ENCODE peak calls at places on chromosome 19, in nine cellular contexts. One of them, this sample, is unnamed.

GRCh38 chr19:22140356-22140755 is 56.4 kb downstream of the ZNF676 start:
- DNase-seq in GM23338: no peak
- DNase-seq in OCI-LY7: no peak
- DNase-seq in neural progenitor cell: no peak
- DNase-seq in MM.1S: no peak
- DNase-seq in SK-N-SH: no peak
- DNase-seq in hepatocyte: no peak
- DNase-seq in GM23248: no peak
- DNase-seq in HCT116: no peak
- DNase-seq in this sample: no peak

GRCh38 chr19:3471954-3472655 is 8.2 kb downstream of the SMIM24 start:
- DNase-seq in GM23338: no peak
- DNase-seq in OCI-LY7: peak
- DNase-seq in neural progenitor cell: peak
- DNase-seq in MM.1S: no peak
- DNase-seq in SK-N-SH: peak
- DNase-seq in hepatocyte: no peak
- DNase-seq in GM23248: no peak
- DNase-seq in HCT116: no peak
- DNase-seq in this sample: peak

GRCh38 chr19:40363128-40363527 is 14.6 kb downstream of the PLD3 start:
- DNase-seq in GM23338: no peak
- DNase-seq in OCI-LY7: no peak
- DNase-seq in neural progenitor cell: no peak
- DNase-seq in MM.1S: no peak
- DNase-seq in SK-N-SH: no peak
- DNase-seq in hepatocyte: no peak
- DNase-seq in GM23248: no peak
- DNase-seq in HCT116: no peak
- DNase-seq in this sample: no peak

GRCh38 chr19:17590780-17591688 is 35.6 kb downstream of the COLGALT1 start:
- DNase-seq in GM23338: no peak
- DNase-seq in OCI-LY7: no peak
- DNase-seq in neural progenitor cell: no peak
- DNase-seq in MM.1S: no peak
- DNase-seq in SK-N-SH: no peak
- DNase-seq in hepatocyte: no peak
- DNase-seq in GM23248: peak
- DNase-seq in HCT116: no peak
- DNase-seq in this sample: no peak

GRCh38 chr19:49441210-49441959 is at the start of gene SLC17A7:
- DNase-seq in GM23338: peak
- DNase-seq in OCI-LY7: peak
- DNase-seq in neural progenitor cell: peak
- DNase-seq in MM.1S: no peak
- DNase-seq in SK-N-SH: peak
- DNase-seq in hepatocyte: peak
- DNase-seq in GM23248: peak
- DNase-seq in HCT116: no peak
- DNase-seq in this sample: peak

GRCh38 chr19:1905863-1906375 is 720 bp downstream of the ADAT3 start:
- DNase-seq in GM23338: no peak
- DNase-seq in OCI-LY7: no peak
- DNase-seq in neural progenitor cell: no peak
- DNase-seq in MM.1S: no peak
- DNase-seq in SK-N-SH: no peak
- DNase-seq in hepatocyte: no peak
- DNase-seq in GM23248: no peak
- DNase-seq in HCT116: no peak
- DNase-seq in this sample: no peak

GRCh38 chr19:23698711-23699520 is 11.9 kb upstream of the ZNF675 start:
- DNase-seq in GM23338: peak
- DNase-seq in OCI-LY7: no peak
- DNase-seq in neural progenitor cell: no peak
- DNase-seq in MM.1S: peak
- DNase-seq in SK-N-SH: peak
- DNase-seq in hepatocyte: peak
- DNase-seq in GM23248: peak
- DNase-seq in HCT116: no peak
- DNase-seq in this sample: peak

GRCh38 chr19:40921005-40921897 is 39.2 kb upstream of the CYP2A7 start:
- DNase-seq in GM23338: no peak
- DNase-seq in OCI-LY7: no peak
- DNase-seq in neural progenitor cell: no peak
- DNase-seq in MM.1S: no peak
- DNase-seq in SK-N-SH: no peak
- DNase-seq in hepatocyte: peak
- DNase-seq in GM23248: peak
- DNase-seq in HCT116: peak
- DNase-seq in this sample: peak

GRCh38 chr19:54014920-54015560 is 23.6 kb downstream of the CACNG6 start:
- DNase-seq in GM23338: no peak
- DNase-seq in OCI-LY7: no peak
- DNase-seq in neural progenitor cell: no peak
- DNase-seq in MM.1S: no peak
- DNase-seq in SK-N-SH: no peak
- DNase-seq in hepatocyte: no peak
- DNase-seq in GM23248: no peak
- DNase-seq in HCT116: no peak
- DNase-seq in this sample: no peak

GRCh38 chr19:39166571-39167391 is 30.0 kb upstream of the NCCRP1 start:
- DNase-seq in GM23338: no peak
- DNase-seq in OCI-LY7: no peak
- DNase-seq in neural progenitor cell: peak
- DNase-seq in MM.1S: no peak
- DNase-seq in SK-N-SH: peak
- DNase-seq in hepatocyte: peak
- DNase-seq in GM23248: no peak
- DNase-seq in HCT116: no peak
- DNase-seq in this sample: peak

GRCh38 chr19:16207063-16207462 is 9.4 kb downstream of the AP1M1 start:
- DNase-seq in GM23338: no peak
- DNase-seq in OCI-LY7: no peak
- DNase-seq in neural progenitor cell: no peak
- DNase-seq in MM.1S: no peak
- DNase-seq in SK-N-SH: no peak
- DNase-seq in hepatocyte: no peak
- DNase-seq in GM23248: no peak
- DNase-seq in HCT116: no peak
- DNase-seq in this sample: no peak

GRCh38 chr19:14497347-14497921 is 1.5 kb upstream of the GIPC1 start:
- DNase-seq in GM23338: peak
- DNase-seq in OCI-LY7: no peak
- DNase-seq in neural progenitor cell: no peak
- DNase-seq in MM.1S: no peak
- DNase-seq in SK-N-SH: no peak
- DNase-seq in hepatocyte: no peak
- DNase-seq in GM23248: peak
- DNase-seq in HCT116: no peak
- DNase-seq in this sample: peak

GRCh38 chr19:53509845-53510244 is 28.1 kb upstream of the ZNF331 start:
- DNase-seq in GM23338: no peak
- DNase-seq in OCI-LY7: no peak
- DNase-seq in neural progenitor cell: no peak
- DNase-seq in MM.1S: no peak
- DNase-seq in SK-N-SH: no peak
- DNase-seq in hepatocyte: no peak
- DNase-seq in GM23248: no peak
- DNase-seq in HCT116: no peak
- DNase-seq in this sample: no peak

GRCh38 chr19:42129399-42130253 is 2.6 kb downstream of the POU2F2 start:
- DNase-seq in GM23338: no peak
- DNase-seq in OCI-LY7: peak
- DNase-seq in neural progenitor cell: no peak
- DNase-seq in MM.1S: peak
- DNase-seq in SK-N-SH: peak
- DNase-seq in hepatocyte: no peak
- DNase-seq in GM23248: peak
- DNase-seq in HCT116: no peak
- DNase-seq in this sample: no peak

DNA sequence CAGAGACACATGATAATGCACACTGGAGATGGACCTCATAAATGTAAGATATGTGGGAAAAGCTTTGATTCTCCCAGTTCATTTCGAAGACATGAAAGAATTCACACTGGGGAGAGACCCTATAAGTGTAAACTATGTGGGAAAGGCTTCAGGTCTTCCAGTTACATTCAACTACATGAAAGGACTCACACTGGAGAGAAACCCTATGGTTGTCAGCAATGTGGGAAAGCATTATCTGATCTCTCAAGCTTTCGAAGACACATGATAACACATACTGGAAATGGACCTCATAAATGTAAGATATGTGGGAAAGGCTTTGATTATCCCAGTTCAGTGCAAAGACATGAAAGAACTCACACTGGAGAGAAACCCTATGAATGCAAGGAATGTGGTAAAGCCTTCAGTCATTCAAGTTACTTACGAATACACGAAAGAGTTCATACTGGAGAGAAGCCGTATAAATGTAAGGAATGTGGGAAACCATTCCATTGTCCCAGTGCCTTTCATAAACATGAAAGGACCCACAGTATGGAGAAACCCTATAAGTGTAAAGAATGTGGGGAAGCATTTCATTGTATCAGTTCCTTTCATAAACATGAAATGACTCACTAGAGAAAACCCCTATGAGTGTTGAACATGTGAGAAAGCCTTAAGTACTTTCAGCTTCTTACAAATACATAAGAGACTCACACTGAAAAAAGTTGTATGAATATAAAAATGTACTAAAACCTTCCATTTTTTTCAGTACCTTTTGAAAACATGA is 14.7 kb downstream of the ZNF441 start:
- DNase-seq in GM23338: no peak
- DNase-seq in OCI-LY7: no peak
- DNase-seq in neural progenitor cell: no peak
- DNase-seq in MM.1S: no peak
- DNase-seq in SK-N-SH: no peak
- DNase-seq in hepatocyte: no peak
- DNase-seq in GM23248: peak
- DNase-seq in HCT116: no peak
- DNase-seq in this sample: no peak
- TF ChIP-seq EZH2phosphoT487 in GM23338: no peak
- TF ChIP-seq EZH2phosphoT487 in OCI-LY7: no peak
- TF ChIP-seq EZH2phosphoT487 in neural progenitor cell: no peak
- TF ChIP-seq EZH2phosphoT487 in MM.1S: no peak
- TF ChIP-seq EZH2phosphoT487 in SK-N-SH: no peak
- TF ChIP-seq EZH2phosphoT487 in hepatocyte: no peak
- TF ChIP-seq EZH2phosphoT487 in GM23248: no peak
- TF ChIP-seq EZH2phosphoT487 in HCT116: no peak
- TF ChIP-seq EZH2phosphoT487 in this sample: no peak

GRCh38 chr19:31252476-31252875 is 96.8 kb downstream of the TSHZ3 start:
- DNase-seq in GM23338: no peak
- DNase-seq in OCI-LY7: no peak
- DNase-seq in neural progenitor cell: no peak
- DNase-seq in MM.1S: no peak
- DNase-seq in SK-N-SH: no peak
- DNase-seq in hepatocyte: no peak
- DNase-seq in GM23248: no peak
- DNase-seq in HCT116: no peak
- DNase-seq in this sample: no peak

GRCh38 chr19:31255174-31255862 is 93.9 kb downstream of the TSHZ3 start:
- DNase-seq in GM23338: no peak
- DNase-seq in OCI-LY7: no peak
- DNase-seq in neural progenitor cell: no peak
- DNase-seq in MM.1S: no peak
- DNase-seq in SK-N-SH: no peak
- DNase-seq in hepatocyte: no peak
- DNase-seq in GM23248: no peak
- DNase-seq in HCT116: no peak
- DNase-seq in this sample: no peak

GRCh38 chr19:31255863-31256600 is 93.2 kb downstream of the TSHZ3 start:
- DNase-seq in GM23338: no peak
- DNase-seq in OCI-LY7: no peak
- DNase-seq in neural progenitor cell: no peak
- DNase-seq in MM.1S: no peak
- DNase-seq in SK-N-SH: no peak
- DNase-seq in hepatocyte: no peak
- DNase-seq in GM23248: no peak
- DNase-seq in HCT116: no peak
- DNase-seq in this sample: no peak

GRCh38 chr19:31254611-31255010 is 94.6 kb downstream of the TSHZ3 start:
- DNase-seq in GM23338: no peak
- DNase-seq in OCI-LY7: no peak
- DNase-seq in neural progenitor cell: no peak
- DNase-seq in MM.1S: no peak
- DNase-seq in SK-N-SH: no peak
- DNase-seq in hepatocyte: no peak
- DNase-seq in GM23248: no peak
- DNase-seq in HCT116: no peak
- DNase-seq in this sample: no peak

GRCh38 chr19:31253816-31254551 is 95.3 kb downstream of the TSHZ3 start:
- DNase-seq in GM23338: no peak
- DNase-seq in OCI-LY7: no peak
- DNase-seq in neural progenitor cell: no peak
- DNase-seq in MM.1S: no peak
- DNase-seq in SK-N-SH: no peak
- DNase-seq in hepatocyte: peak
- DNase-seq in GM23248: no peak
- DNase-seq in HCT116: no peak
- DNase-seq in this sample: peak
- TF ChIP-seq EZH2phosphoT487 in GM23338: no peak
- TF ChIP-seq EZH2phosphoT487 in OCI-LY7: no peak
- TF ChIP-seq EZH2phosphoT487 in neural progenitor cell: no peak
- TF ChIP-seq EZH2phosphoT487 in MM.1S: no peak
- TF ChIP-seq EZH2phosphoT487 in SK-N-SH: no peak
- TF ChIP-seq EZH2phosphoT487 in hepatocyte: no peak
- TF ChIP-seq EZH2phosphoT487 in GM23248: no peak
- TF ChIP-seq EZH2phosphoT487 in HCT116: no peak
- TF ChIP-seq EZH2phosphoT487 in this sample: no peak

GRCh38 chr19:48117515-48118330 is 7.1 kb upstream of the PLA2G4C start:
- DNase-seq in GM23338: peak
- DNase-seq in OCI-LY7: no peak
- DNase-seq in neural progenitor cell: no peak
- DNase-seq in MM.1S: no peak
- DNase-seq in SK-N-SH: no peak
- DNase-seq in hepatocyte: no peak
- DNase-seq in GM23248: no peak
- DNase-seq in HCT116: no peak
- DNase-seq in this sample: no peak
- TF ChIP-seq EZH2phosphoT487 in GM23338: no peak
- TF ChIP-seq EZH2phosphoT487 in OCI-LY7: no peak
- TF ChIP-seq EZH2phosphoT487 in neural progenitor cell: no peak
- TF ChIP-seq EZH2phosphoT487 in MM.1S: no peak
- TF ChIP-seq EZH2phosphoT487 in SK-N-SH: no peak
- TF ChIP-seq EZH2phosphoT487 in hepatocyte: no peak
- TF ChIP-seq EZH2phosphoT487 in GM23248: no peak
- TF ChIP-seq EZH2phosphoT487 in HCT116: no peak
- TF ChIP-seq EZH2phosphoT487 in this sample: no peak

GRCh38 chr19:13022859-13023636 is 27.8 kb downstream of the NFIX start:
- DNase-seq in GM23338: peak
- DNase-seq in OCI-LY7: no peak
- DNase-seq in neural progenitor cell: peak
- DNase-seq in MM.1S: peak
- DNase-seq in SK-N-SH: peak
- DNase-seq in hepatocyte: peak
- DNase-seq in GM23248: peak
- DNase-seq in HCT116: no peak
- DNase-seq in this sample: peak
- TF ChIP-seq EZH2phosphoT487 in GM23338: no peak
- TF ChIP-seq EZH2phosphoT487 in OCI-LY7: peak
- TF ChIP-seq EZH2phosphoT487 in neural progenitor cell: peak
- TF ChIP-seq EZH2phosphoT487 in MM.1S: no peak
- TF ChIP-seq EZH2phosphoT487 in SK-N-SH: no peak
- TF ChIP-seq EZH2phosphoT487 in hepatocyte: no peak
- TF ChIP-seq EZH2phosphoT487 in GM23248: no peak
- TF ChIP-seq EZH2phosphoT487 in HCT116: no peak
- TF ChIP-seq EZH2phosphoT487 in this sample: no peak

This sample was measured in PC-3.